ENCODE peak calls at places on chromosomes 4 and X, in five cellular contexts. M is spleen; J is right cardiac atrium; L is naive thymus-derived CD4-positive, alpha-beta T cell; G is tibial artery. R is an unnamed sample.

GRCh38 chr4:151717909-151718613 is 42.7 kb downstream of the GATB start:
- DNase-seq in J (no peak), L (no peak), G (no peak), M (no peak), R (no peak)

GRCh38 chr4:149933120-149933519 is 117.5 kb upstream of the IQCM start:
- DNase-seq in M (no peak), L (no peak), J (no peak), G (no peak), R (no peak)

GRCh38 chrX:48972214-48973164 is 845 bp upstream of the KCND1 start:
- DNase-seq in M (no peak), J (peak; percentile 62), L (no peak), G (peak; percentile 39), R (no peak)

GRCh38 chrX:9911479-9911878 is 55.7 kb upstream of the CLDN34 start:
- DNase-seq in M (no peak), L (no peak), G (no peak), J (no peak), R (no peak)

GRCh38 chr4:163548481-163549243 is 54.2 kb downstream of the TMA16 start:
- DNase-seq in L (peak; percentile 42), J (no peak), M (no peak), G (no peak), R (no peak)

GRCh38 chr4:91113130-91113706 is 986.0 kb downstream of the CCSER1 start:
- DNase-seq in L (no peak), G (no peak), J (no peak), M (no peak), R (no peak)

GRCh38 chr4:86595426-86595805 is 1.3 kb downstream of the PTPN13 start:
- DNase-seq in L (no peak), G (peak; percentile 19), J (no peak), M (no peak), R (no peak)

GRCh38 chrX:100931218-100931924 is 2.7 kb upstream of the XKRX start:
- DNase-seq in G (no peak), J (no peak), L (no peak), M (no peak), R (no peak)

GRCh38 chr4:105965183-105965800 is 70.0 kb downstream of the NPNT start:
- DNase-seq in M (no peak), L (no peak), J (no peak), G (no peak), R (no peak)

GRCh38 chr4:18291313-18291712 is 269.8 kb upstream of the LCORL start:
- DNase-seq in J (no peak), G (no peak), M (no peak), L (no peak), R (no peak)

GRCh38 chrX:7116081-7116480 is 31.4 kb upstream of the STS start:
- DNase-seq in L (no peak), M (no peak), G (no peak), J (peak; percentile 50), R (no peak)

GRCh38 chr4:94690851-94691254 is 66.9 kb upstream of the BMPR1B start:
- DNase-seq in M (no peak), J (no peak), G (no peak), L (no peak), R (no peak)

GRCh38 chr4:56999751-57000150 is 21.1 kb downstream of the POLR2B start:
- DNase-seq in M (no peak), J (no peak), G (no peak), L (no peak), R (no peak)

GRCh38 chrX:2642791-2643190 is 48.3 kb upstream of the CD99 start:
- DNase-seq in M (no peak), L (no peak), G (no peak), J (no peak), R (no peak)

GRCh38 chr4:138053601-138054322 is 188.4 kb downstream of the SLC7A11 start:
- DNase-seq in L (no peak), M (no peak), G (no peak), J (no peak), R (no peak)

GRCh38 chr4:128596844-128597243 is 212.7 kb upstream of the JADE1 start:
- DNase-seq in L (no peak), J (no peak), G (no peak), M (no peak), R (no peak)

GRCh38 chr4:139853309-139853708 is 187.7 kb downstream of the MGST2 start:
- DNase-seq in G (no peak), M (no peak), L (no peak), J (no peak), R (no peak)

GRCh38 chr4:142405021-142405991 is 440.8 kb downstream of the INPP4B start:
- DNase-seq in G (peak; percentile 43), L (peak; percentile 60), M (no peak), J (peak; percentile 55), R (peak; percentile 60)

GRCh38 chr4:140116442-140117104 is 37.4 kb downstream of the MAML3 start:
- DNase-seq in L (no peak), J (no peak), G (no peak), M (no peak), R (no peak)

GRCh38 chr4:2694691-2695090 is 61.4 kb downstream of the TNIP2 start:
- DNase-seq in J (no peak), M (no peak), L (no peak), G (no peak), R (no peak)

GRCh38 chrX:96432647-96433046 is 252.0 kb upstream of the DIAPH2 start:
- DNase-seq in L (no peak), M (no peak), J (no peak), G (no peak), R (no peak)

GRCh38 chr4:83851261-83852084 is 315.6 kb downstream of the GPAT3 start:
- DNase-seq in L (no peak), M (no peak), G (no peak), J (no peak), R (no peak)
- H3K4me1 ChIP-seq in L (no peaks in the 10 kb centered on the region), M (no peaks in the 10 kb centered on the region), G (no peaks in the 10 kb centered on the region), J (no peaks in the 10 kb centered on the region), R (peaks cover 26% of the 10 kb centered on the region)

GRCh38 chr4:41746025-41746439 is 2.5 kb downstream of the PHOX2B start:
- DNase-seq in G (no peak), L (no peak), J (no peak), M (no peak), R (no peak)
- H3K27me3 ChIP-seq in G (peaks cover 88% of the 10 kb centered on the region), L (peaks cover 11% of the 10 kb centered on the region), J (peaks cover 2% of the 10 kb centered on the region), M (peaks cover 96% of the 10 kb centered on the region), R (peaks cover 80% of the 10 kb centered on the region)

DNA sequence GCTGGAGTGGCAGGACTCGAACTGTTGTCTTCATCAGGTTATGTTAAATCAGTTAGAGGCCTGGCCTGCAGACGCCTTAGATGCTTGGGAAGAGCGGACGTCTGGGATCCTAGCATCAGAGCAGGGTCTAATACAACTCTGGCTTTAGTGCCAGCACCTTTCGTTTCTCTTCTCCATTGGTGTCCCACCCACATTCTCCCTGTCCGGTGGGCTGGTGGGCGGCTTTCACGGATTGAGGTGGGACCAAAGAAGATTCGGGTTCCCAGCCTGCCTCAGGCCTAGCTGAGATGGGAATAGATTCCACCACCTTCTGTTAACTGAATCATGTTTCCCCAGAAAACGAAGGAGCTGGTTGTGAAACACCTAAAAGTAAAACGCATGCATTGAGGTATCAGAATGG is 939 bp downstream of the PDK3 start:
- DNase-seq in G (no peak), M (no peak), L (no peak), J (no peak), R (no peak)
- H3K4me3 ChIP-seq in G (peak overlapping the region; percentile 89), M (peak overlapping the region; percentile 60), L (peak overlapping the region; percentile 70), J (peak overlapping the region; percentile 69), R (peak overlapping the region; percentile 70)

GRCh38 chrX:124346877-124347241 is 496 bp downstream of the SH2D1A start:
- DNase-seq in J (no peak), L (no peak), M (no peak), G (no peak), R (no peak)
- H3K4me1 ChIP-seq in J (no peaks in the 10 kb centered on the region), L (peaks cover 44% of the 10 kb centered on the region), M (no peaks in the 10 kb centered on the region), G (no peaks in the 10 kb centered on the region), R (no peaks in the 10 kb centered on the region)

DNA sequence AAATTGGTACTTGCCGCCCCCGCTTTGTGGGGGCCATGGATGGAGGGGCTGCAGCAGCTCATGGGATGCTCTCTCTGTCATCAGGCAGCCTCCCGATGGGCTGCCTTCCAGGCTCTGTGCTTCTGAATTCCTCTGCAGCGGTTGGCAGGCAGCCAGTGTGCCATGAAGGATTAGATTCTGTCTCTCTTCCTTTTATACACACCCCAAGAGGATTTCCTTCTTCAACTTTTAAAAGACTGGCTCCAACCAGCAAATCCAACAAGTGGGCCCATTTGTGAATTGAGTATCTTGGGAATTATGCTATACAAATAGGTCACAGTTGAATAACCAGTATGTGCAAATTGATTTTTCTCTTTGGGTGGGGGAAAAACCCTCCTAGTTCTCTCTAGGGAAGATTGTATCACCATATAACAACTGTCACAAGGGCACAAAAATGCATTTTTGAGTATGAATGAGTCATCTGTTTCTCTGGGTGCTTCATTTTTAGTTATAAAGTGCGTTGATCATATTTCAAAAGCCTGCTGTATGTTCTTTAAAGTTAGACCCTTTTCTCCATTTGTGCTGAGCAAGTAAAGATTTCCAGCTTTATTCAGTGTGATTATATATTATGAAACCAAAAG is 96.8 kb upstream of the FAT1 start:
- DNase-seq in G (no peak), M (no peak), J (peak; percentile 81), L (no peak), R (no peak)
- H3K27me3 ChIP-seq in G (no peaks in the 10 kb centered on the region), M (no peaks in the 10 kb centered on the region), J (no peaks in the 10 kb centered on the region), L (no peaks in the 10 kb centered on the region), R (no peaks in the 10 kb centered on the region)

GRCh38 chrX:11756354-11757318 is 1.4 kb upstream of the MSL3 start:
- DNase-seq in L (no peak), J (no peak), G (no peak), M (no peak), R (no peak)
- H3K4me3 ChIP-seq in L (peak overlapping the region; percentile 55), J (peak overlapping the region; percentile 85), G (peak overlapping the region; percentile 65), M (peak overlapping the region; percentile 72), R (no peak overlapping the region)

DNA sequence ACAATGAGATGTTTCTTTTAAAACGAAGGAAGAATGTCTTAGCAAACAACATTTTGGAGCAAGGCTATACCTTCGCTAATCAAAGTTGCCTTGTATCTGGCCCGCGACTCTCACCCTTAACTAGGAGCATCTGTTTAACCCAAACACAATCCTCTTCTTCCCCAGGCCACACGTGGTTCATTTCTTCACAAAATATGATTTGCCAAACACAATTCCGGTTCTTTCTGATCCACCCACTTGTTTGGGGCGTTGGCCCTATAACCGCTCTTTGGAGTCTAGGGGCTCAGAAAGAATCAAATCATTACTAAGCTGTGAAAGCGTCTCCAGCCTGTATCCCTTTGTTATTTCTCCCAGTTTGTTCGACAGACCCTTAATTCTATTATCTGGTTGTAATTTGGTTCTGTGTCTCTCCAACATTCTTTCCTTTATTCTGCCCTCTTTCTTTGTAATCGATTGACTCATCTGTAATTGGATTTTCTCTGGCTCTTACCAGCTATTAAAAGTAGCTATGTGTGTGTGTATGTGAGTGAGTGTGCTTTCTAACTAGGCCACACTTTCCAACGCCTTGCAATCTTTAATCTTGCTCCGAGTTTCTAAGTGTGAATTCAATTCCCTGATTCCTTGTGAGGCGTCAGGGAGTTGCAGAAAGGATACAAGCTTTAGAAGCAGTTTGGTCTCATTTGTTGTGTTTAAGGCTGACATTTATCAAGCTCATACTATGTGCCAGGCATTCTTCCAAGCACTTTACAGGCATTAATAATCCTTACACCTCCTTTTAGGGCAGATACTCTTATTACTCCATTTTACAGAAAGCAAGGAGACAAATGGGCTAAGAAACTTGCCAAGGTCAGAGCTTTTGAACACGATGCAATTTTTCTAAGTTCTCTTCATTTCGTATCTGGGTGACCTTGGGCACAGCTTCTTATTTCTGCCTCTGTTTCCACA is 138.6 kb upstream of the CPEB2 start:
- DNase-seq in L (no peak), G (no peak), J (no peak), M (no peak), R (no peak)
- H3K4me1 ChIP-seq in L (no peaks in the 10 kb centered on the region), G (no peaks in the 10 kb centered on the region), J (no peaks in the 10 kb centered on the region), M (no peaks in the 10 kb centered on the region), R (no peaks in the 10 kb centered on the region)

GRCh38 chrX:111756486-111756885 is 75.5 kb downstream of the ALG13 start:
- DNase-seq in L (no peak), J (no peak), M (no peak), G (no peak), R (no peak)

GRCh38 chrX:111759676-111760075 is 78.7 kb downstream of the ALG13 start:
- DNase-seq in J (no peak), M (no peak), L (no peak), G (no peak), R (no peak)

GRCh38 chrX:111761578-111762135 is 80.7 kb downstream of the ALG13 start:
- DNase-seq in J (no peak), M (no peak), L (no peak), G (no peak), R (no peak)
- H3K27me3 ChIP-seq in J (no peaks in the 10 kb centered on the region), M (no peaks in the 10 kb centered on the region), L (no peaks in the 10 kb centered on the region), G (no peaks in the 10 kb centered on the region), R (no peaks in the 10 kb centered on the region)